ENCODE peak calls at places on chromosome 22, in four cellular contexts. One of them, this sample, is unnamed.

GRCh38 chr22:24208012-24208749 is 26.9 kb downstream of the SUSD2 start:
- DNase-seq in HepG2: peak; percentile 92
- DNase-seq in K562: no peak
- DNase-seq in SK-N-SH: peak; percentile 2
- DNase-seq in this sample: no peak

GRCh38 chr22:41934284-41935014 is 7.8 kb upstream of the TNFRSF13C start:
- DNase-seq in HepG2: no peak
- DNase-seq in K562: no peak
- DNase-seq in SK-N-SH: no peak
- DNase-seq in this sample: no peak

GRCh38 chr22:36369922-36370781 is 17.6 kb downstream of the MYH9 start:
- DNase-seq in HepG2: peak; percentile 72
- DNase-seq in K562: peak; percentile 80
- DNase-seq in SK-N-SH: no peak
- DNase-seq in this sample: no peak

GRCh38 chr22:39622881-39623367 is 52.4 kb downstream of the CACNA1I start:
- DNase-seq in HepG2: peak; percentile 16
- DNase-seq in K562: peak; percentile 61
- DNase-seq in SK-N-SH: peak; percentile 59
- DNase-seq in this sample: peak; percentile 87

GRCh38 chr22:40405178-40406062 is 35.0 kb downstream of the SGSM3 start:
- DNase-seq in HepG2: no peak
- DNase-seq in K562: no peak
- DNase-seq in SK-N-SH: no peak
- DNase-seq in this sample: no peak

GRCh38 chr22:41699264-41700104 is at the start of gene MEI1:
- DNase-seq in HepG2: no peak
- DNase-seq in K562: no peak
- DNase-seq in SK-N-SH: no peak
- DNase-seq in this sample: peak; percentile 49

GRCh38 chr22:36194971-36195370 is 6.6 kb downstream of the APOL4 start:
- DNase-seq in HepG2: peak; percentile 40
- DNase-seq in K562: peak; percentile 56
- DNase-seq in SK-N-SH: peak; percentile 57
- DNase-seq in this sample: peak; percentile 73

GRCh38 chr22:21778705-21779363 is 43.2 kb upstream of the YPEL1 start:
- DNase-seq in HepG2: no peak
- DNase-seq in K562: peak; percentile 86
- DNase-seq in SK-N-SH: no peak
- DNase-seq in this sample: no peak

GRCh38 chr22:22855617-22856308 is 31.9 kb upstream of the IGLL5 start:
- DNase-seq in HepG2: peak; percentile 12
- DNase-seq in K562: peak; percentile 93
- DNase-seq in SK-N-SH: peak; percentile 68
- DNase-seq in this sample: peak; percentile 64

GRCh38 chr22:20552450-20552894 is 45.1 kb downstream of the MED15 start:
- DNase-seq in HepG2: peak; percentile 67
- DNase-seq in K562: no peak
- DNase-seq in SK-N-SH: no peak
- DNase-seq in this sample: no peak

GRCh38 chr22:29587938-29588699 is 7.2 kb upstream of the NIPSNAP1 start:
- DNase-seq in HepG2: peak; percentile 41
- DNase-seq in K562: no peak
- DNase-seq in SK-N-SH: no peak
- DNase-seq in this sample: no peak
- TF ChIP-seq FOXJ3 in HepG2: no peak
- TF ChIP-seq FOXJ3 in K562: no peak
- TF ChIP-seq FOXJ3 in SK-N-SH: no peak
- TF ChIP-seq FOXJ3 in this sample: no peak

GRCh38 chr22:44671742-44672141 is 30.3 kb upstream of the PRR5 start:
- DNase-seq in HepG2: peak; percentile 77
- DNase-seq in K562: peak; percentile 34
- DNase-seq in SK-N-SH: no peak
- DNase-seq in this sample: no peak

GRCh38 chr22:44670220-44670983 is 31.6 kb upstream of the PRR5 start:
- DNase-seq in HepG2: no peak
- DNase-seq in K562: no peak
- DNase-seq in SK-N-SH: no peak
- DNase-seq in this sample: no peak

GRCh38 chr22:44676441-44677298 is 25.3 kb upstream of the PRR5 start:
- DNase-seq in HepG2: peak; percentile 89
- DNase-seq in K562: peak; percentile 94
- DNase-seq in SK-N-SH: peak; percentile 65
- DNase-seq in this sample: no peak

GRCh38 chr22:44672632-44673031 is 29.4 kb upstream of the PRR5 start:
- DNase-seq in HepG2: no peak
- DNase-seq in K562: no peak
- DNase-seq in SK-N-SH: no peak
- DNase-seq in this sample: no peak

GRCh38 chr22:44673406-44673805 is 28.6 kb upstream of the PRR5 start:
- DNase-seq in HepG2: no peak
- DNase-seq in K562: no peak
- DNase-seq in SK-N-SH: no peak
- DNase-seq in this sample: no peak
- TF ChIP-seq FOXJ3 in HepG2: no peak
- TF ChIP-seq FOXJ3 in K562: no peak
- TF ChIP-seq FOXJ3 in SK-N-SH: no peak
- TF ChIP-seq FOXJ3 in this sample: no peak

GRCh38 chr22:19036523-19037273 is 85.5 kb downstream of the DGCR2 start:
- DNase-seq in HepG2: no peak
- DNase-seq in K562: peak; percentile 65
- DNase-seq in SK-N-SH: no peak
- DNase-seq in this sample: peak; percentile 42
- TF ChIP-seq FOXJ3 in HepG2: no peak
- TF ChIP-seq FOXJ3 in K562: no peak
- TF ChIP-seq FOXJ3 in SK-N-SH: no peak
- TF ChIP-seq FOXJ3 in this sample: no peak

GRCh38 chr22:46762238-46763050 is at the start of gene TBC1D22A:
- DNase-seq in HepG2: peak; percentile 89
- DNase-seq in K562: peak; percentile 94
- DNase-seq in SK-N-SH: peak; percentile 97
- DNase-seq in this sample: peak; percentile 94

GRCh38 chr22:46763051-46763705 is 728 bp downstream of the TBC1D22A start:
- DNase-seq in HepG2: no peak
- DNase-seq in K562: peak; percentile 39
- DNase-seq in SK-N-SH: peak; percentile 52
- DNase-seq in this sample: no peak

GRCh38 chr22:46764140-46764680 is 1.8 kb downstream of the TBC1D22A start:
- DNase-seq in HepG2: no peak
- DNase-seq in K562: no peak
- DNase-seq in SK-N-SH: no peak
- DNase-seq in this sample: no peak

GRCh38 chr22:46761017-46761416 is 1.4 kb upstream of the TBC1D22A start:
- DNase-seq in HepG2: no peak
- DNase-seq in K562: no peak
- DNase-seq in SK-N-SH: peak; percentile 4
- DNase-seq in this sample: no peak

GRCh38 chr22:46761539-46762237 is 762 bp upstream of the TBC1D22A start:
- DNase-seq in HepG2: no peak
- DNase-seq in K562: peak; percentile 24
- DNase-seq in SK-N-SH: no peak
- DNase-seq in this sample: no peak
- TF ChIP-seq FOXJ3 in HepG2: no peak
- TF ChIP-seq FOXJ3 in K562: no peak
- TF ChIP-seq FOXJ3 in SK-N-SH: no peak
- TF ChIP-seq FOXJ3 in this sample: no peak

GRCh38 chr22:26785942-26786341 is 128.6 kb downstream of the MIAT start:
- DNase-seq in HepG2: no peak
- DNase-seq in K562: no peak
- DNase-seq in SK-N-SH: no peak
- DNase-seq in this sample: no peak
- TF ChIP-seq FOXJ3 in HepG2: no peak
- TF ChIP-seq FOXJ3 in K562: no peak
- TF ChIP-seq FOXJ3 in SK-N-SH: no peak
- TF ChIP-seq FOXJ3 in this sample: no peak

GRCh38 chr22:48718818-48719500 is 1108.7 kb downstream of the BRD1 start:
- DNase-seq in HepG2: no peak
- DNase-seq in K562: no peak
- DNase-seq in SK-N-SH: no peak
- DNase-seq in this sample: no peak

GRCh38 chr22:48717883-48718817 is 1109.5 kb downstream of the BRD1 start:
- DNase-seq in HepG2: no peak
- DNase-seq in K562: no peak
- DNase-seq in SK-N-SH: no peak
- DNase-seq in this sample: peak; percentile 7

GRCh38 chr22:48721394-48721666 is 1106.3 kb downstream of the BRD1 start:
- DNase-seq in HepG2: no peak
- DNase-seq in K562: no peak
- DNase-seq in SK-N-SH: no peak
- DNase-seq in this sample: no peak

GRCh38 chr22:48720662-48721393 is 1106.8 kb downstream of the BRD1 start:
- DNase-seq in HepG2: no peak
- DNase-seq in K562: no peak
- DNase-seq in SK-N-SH: no peak
- DNase-seq in this sample: no peak

DNA sequence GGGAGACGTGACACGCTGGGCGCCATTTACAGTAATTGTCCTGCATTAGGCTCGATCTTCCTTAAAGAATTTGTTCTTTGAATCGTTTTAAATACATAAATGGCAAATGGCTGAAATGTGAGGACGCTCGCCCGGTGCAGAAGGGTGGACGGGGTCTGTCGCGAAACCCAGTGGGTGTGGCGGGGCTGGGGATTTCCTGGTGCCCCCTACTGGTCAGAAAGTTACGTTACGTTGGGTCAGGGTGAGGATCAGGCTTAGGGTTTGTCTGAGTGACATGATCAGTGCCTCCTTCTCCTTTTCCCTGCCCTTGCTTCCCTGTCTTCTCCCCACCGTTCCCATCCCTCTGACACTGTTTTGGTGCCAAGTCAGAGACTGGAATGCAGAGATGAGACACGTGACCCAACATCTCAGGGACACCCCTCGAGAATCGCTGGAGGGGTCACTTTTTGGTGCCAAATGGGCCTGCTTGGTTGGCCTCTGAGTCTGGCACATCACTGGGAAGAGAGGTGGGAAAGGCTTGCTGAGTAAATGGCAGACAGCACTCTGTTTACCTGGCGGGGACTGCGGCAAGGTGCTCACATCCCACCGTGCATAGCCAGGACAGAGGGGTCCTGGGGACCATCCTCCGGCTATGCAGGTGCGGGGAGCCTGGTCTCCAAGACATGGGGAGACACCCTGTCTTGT is 1107.6 kb downstream of the BRD1 start:
- DNase-seq in HepG2: no peak
- DNase-seq in K562: peak; percentile 21
- DNase-seq in SK-N-SH: peak; percentile 67
- DNase-seq in this sample: peak; percentile 71
- TF ChIP-seq FOXJ3 in HepG2: no peak
- TF ChIP-seq FOXJ3 in K562: no peak
- TF ChIP-seq FOXJ3 in SK-N-SH: no peak
- TF ChIP-seq FOXJ3 in this sample: no peak

DNA sequence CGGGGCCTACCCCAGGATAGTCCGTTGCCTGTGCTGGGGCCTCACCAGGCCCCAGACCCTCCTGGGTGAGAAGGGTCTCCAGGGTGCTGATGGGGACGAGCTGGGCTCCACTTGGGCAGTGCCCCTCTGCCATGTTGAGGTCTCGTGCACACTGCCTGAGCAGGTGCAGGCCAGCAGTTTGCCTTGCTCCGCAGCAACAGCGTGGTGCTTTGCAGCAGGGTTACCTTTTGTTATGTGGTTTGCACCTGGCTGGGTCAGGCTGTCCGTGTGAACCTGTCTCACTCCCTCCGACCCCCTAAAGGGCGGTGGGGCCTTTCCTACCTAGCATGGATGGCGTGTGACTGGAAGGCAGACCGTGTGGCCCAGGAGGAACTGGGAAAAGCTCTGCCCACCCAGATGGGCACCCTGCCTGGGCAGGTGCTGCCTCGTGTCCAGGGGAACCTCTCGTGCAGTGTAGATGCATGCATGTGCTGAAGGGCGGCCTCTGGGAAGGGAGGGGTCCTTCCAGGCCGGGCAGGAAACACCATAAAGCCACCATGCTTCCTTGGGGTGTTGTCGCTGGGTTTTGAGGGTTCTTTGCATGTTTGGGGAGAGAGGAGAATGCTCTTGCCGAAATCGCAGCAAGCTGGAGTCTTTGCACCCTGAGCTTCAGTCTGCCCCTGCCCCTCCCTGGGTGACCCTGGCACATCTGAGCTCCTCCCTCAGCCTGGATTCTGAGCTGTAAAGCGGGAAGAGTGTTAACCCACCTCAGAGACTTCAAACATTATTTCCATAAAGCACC is 75.4 kb upstream of the PPARA start:
- DNase-seq in HepG2: no peak
- DNase-seq in K562: no peak
- DNase-seq in SK-N-SH: no peak
- DNase-seq in this sample: no peak
- TF ChIP-seq FOXJ3 in HepG2: no peak
- TF ChIP-seq FOXJ3 in K562: no peak
- TF ChIP-seq FOXJ3 in SK-N-SH: no peak
- TF ChIP-seq FOXJ3 in this sample: no peak

GRCh38 chr22:50473088-50473487 is 1.7 kb downstream of the SBF1 start:
- DNase-seq in HepG2: peak; percentile 35
- DNase-seq in K562: peak; percentile 46
- DNase-seq in SK-N-SH: no peak
- DNase-seq in this sample: no peak
- TF ChIP-seq FOXJ3 in HepG2: no peak
- TF ChIP-seq FOXJ3 in K562: no peak
- TF ChIP-seq FOXJ3 in SK-N-SH: no peak
- TF ChIP-seq FOXJ3 in this sample: no peak

DNA sequence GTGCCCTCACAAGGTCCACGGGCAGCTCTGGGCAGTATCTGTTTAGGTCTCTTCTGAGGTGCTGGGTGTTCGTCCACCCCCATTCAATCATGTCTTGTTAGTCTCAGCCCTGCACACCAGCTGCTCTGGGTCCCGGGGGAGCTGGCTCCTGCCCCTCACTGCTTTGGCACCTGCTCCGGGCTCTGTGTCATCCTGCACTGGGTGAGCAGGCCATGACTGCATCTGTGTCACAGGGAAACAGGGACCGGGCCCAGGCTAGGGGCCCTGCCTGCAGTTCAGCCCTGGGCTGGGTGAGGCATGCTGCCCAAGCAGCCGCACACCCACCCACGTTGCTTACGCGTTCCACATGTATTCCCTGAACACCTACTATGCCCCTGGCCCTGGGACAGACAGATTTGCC is 43.9 kb downstream of the ELFN2 start:
- DNase-seq in HepG2: no peak
- DNase-seq in K562: no peak
- DNase-seq in SK-N-SH: no peak
- DNase-seq in this sample: no peak
- TF ChIP-seq FOXJ3 in HepG2: no peak
- TF ChIP-seq FOXJ3 in K562: no peak
- TF ChIP-seq FOXJ3 in SK-N-SH: no peak
- TF ChIP-seq FOXJ3 in this sample: no peak

This sample was measured in WTC11.